ENCODE peak calls at places on chromosomes 7 and 10, in four cellular contexts. One of them, this sample, is unnamed.

GRCh38 chr10:78904196-78904595 is 164.6 kb upstream of the ZMIZ1 start:
- DNase-seq in bronchial epithelial cell: no peak
- DNase-seq in NCI-H1436: no peak
- DNase-seq in amniotic stem cell: no peak
- DNase-seq in this sample: no peak

GRCh38 chr10:7610017-7610416 is 56.7 kb downstream of the ITIH5 start:
- DNase-seq in bronchial epithelial cell: no peak
- DNase-seq in NCI-H1436: no peak
- DNase-seq in amniotic stem cell: no peak
- DNase-seq in this sample: no peak

GRCh38 chr10:50637003-50637579 is 13.3 kb upstream of the SGMS1 start:
- DNase-seq in bronchial epithelial cell: no peak
- DNase-seq in NCI-H1436: no peak
- DNase-seq in amniotic stem cell: no peak
- DNase-seq in this sample: no peak

GRCh38 chr7:74475243-74475986 is 21.7 kb downstream of the GTF2IRD1 start:
- DNase-seq in bronchial epithelial cell: no peak
- DNase-seq in NCI-H1436: peak; percentile 77
- DNase-seq in amniotic stem cell: no peak
- DNase-seq in this sample: no peak

GRCh38 chr10:71015674-71016073 is 127.3 kb upstream of the PCBD1 start:
- DNase-seq in bronchial epithelial cell: peak; percentile 19
- DNase-seq in NCI-H1436: no peak
- DNase-seq in amniotic stem cell: no peak
- DNase-seq in this sample: no peak

GRCh38 chr7:108234981-108235450 is 104.9 kb upstream of the LAMB4 start:
- DNase-seq in bronchial epithelial cell: no peak
- DNase-seq in NCI-H1436: no peak
- DNase-seq in amniotic stem cell: no peak
- DNase-seq in this sample: peak; percentile 23

GRCh38 chr7:118153551-118154177 is 30.3 kb upstream of the LSM8 start:
- DNase-seq in bronchial epithelial cell: peak; percentile 45
- DNase-seq in NCI-H1436: no peak
- DNase-seq in amniotic stem cell: no peak
- DNase-seq in this sample: peak; percentile 39

GRCh38 chr7:55052726-55053431 is 34.1 kb downstream of the EGFR start:
- DNase-seq in bronchial epithelial cell: peak; percentile 63
- DNase-seq in NCI-H1436: no peak
- DNase-seq in amniotic stem cell: no peak
- DNase-seq in this sample: no peak

GRCh38 chr10:124221356-124222297 is 128.2 kb upstream of the CHST15 start:
- DNase-seq in bronchial epithelial cell: peak; percentile 32
- DNase-seq in NCI-H1436: no peak
- DNase-seq in amniotic stem cell: no peak
- DNase-seq in this sample: peak; percentile 15

GRCh38 chr7:77352688-77353406 is 63.3 kb downstream of the GSAP start:
- DNase-seq in bronchial epithelial cell: no peak
- DNase-seq in NCI-H1436: no peak
- DNase-seq in amniotic stem cell: no peak
- DNase-seq in this sample: no peak

GRCh38 chr10:58704226-58705200 is 191.8 kb downstream of the BICC1 start:
- DNase-seq in bronchial epithelial cell: peak; percentile 37
- DNase-seq in NCI-H1436: no peak
- DNase-seq in amniotic stem cell: no peak
- DNase-seq in this sample: no peak

GRCh38 chr10:17109475-17110207 is 20.0 kb downstream of the CUBN start:
- DNase-seq in bronchial epithelial cell: peak; percentile 65
- DNase-seq in NCI-H1436: no peak
- DNase-seq in amniotic stem cell: peak; percentile 36
- DNase-seq in this sample: no peak

GRCh38 chr10:72013202-72013945 is 49.2 kb downstream of the CHST3 start:
- DNase-seq in bronchial epithelial cell: no peak
- DNase-seq in NCI-H1436: no peak
- DNase-seq in amniotic stem cell: no peak
- DNase-seq in this sample: no peak

GRCh38 chr10:9579110-9579705 is 1438.5 kb upstream of the CELF2 start:
- DNase-seq in bronchial epithelial cell: peak; percentile 51
- DNase-seq in NCI-H1436: no peak
- DNase-seq in amniotic stem cell: no peak
- DNase-seq in this sample: no peak

GRCh38 chr7:698515-699259 is 27.8 kb upstream of the DNAAF5 start:
- DNase-seq in bronchial epithelial cell: peak; percentile 12
- DNase-seq in NCI-H1436: no peak
- DNase-seq in amniotic stem cell: no peak
- DNase-seq in this sample: no peak

GRCh38 chr10:78274491-78274890 is 240.8 kb downstream of the RPS24 start:
- DNase-seq in bronchial epithelial cell: no peak
- DNase-seq in NCI-H1436: no peak
- DNase-seq in amniotic stem cell: no peak
- DNase-seq in this sample: no peak

GRCh38 chr7:66353547-66353946 is 148.4 kb downstream of the TPST1 start:
- DNase-seq in bronchial epithelial cell: peak; percentile 80
- DNase-seq in NCI-H1436: no peak
- DNase-seq in amniotic stem cell: no peak
- DNase-seq in this sample: peak; percentile 92

GRCh38 chr10:129863231-129863663 is 100.8 kb downstream of the EBF3 start:
- DNase-seq in bronchial epithelial cell: no peak
- DNase-seq in NCI-H1436: peak; percentile 67
- DNase-seq in amniotic stem cell: no peak
- DNase-seq in this sample: no peak

GRCh38 chr7:27602766-27603165 is 59.9 kb downstream of the HIBADH start:
- DNase-seq in bronchial epithelial cell: no peak
- DNase-seq in NCI-H1436: no peak
- DNase-seq in amniotic stem cell: no peak
- DNase-seq in this sample: no peak

GRCh38 chr7:118195837-118196474 is 12.0 kb downstream of the LSM8 start:
- DNase-seq in bronchial epithelial cell: peak; percentile 65
- DNase-seq in NCI-H1436: peak; percentile 40
- DNase-seq in amniotic stem cell: peak; percentile 36
- DNase-seq in this sample: peak; percentile 74

GRCh38 chr7:27605689-27606269 is 56.9 kb downstream of the HIBADH start:
- DNase-seq in bronchial epithelial cell: peak; percentile 40
- DNase-seq in NCI-H1436: no peak
- DNase-seq in amniotic stem cell: no peak
- DNase-seq in this sample: peak; percentile 17

GRCh38 chr7:122520961-122521555 is 177.9 kb downstream of the RNF133 start:
- DNase-seq in bronchial epithelial cell: no peak
- DNase-seq in NCI-H1436: peak; percentile 82
- DNase-seq in amniotic stem cell: no peak
- DNase-seq in this sample: no peak

GRCh38 chr10:111962951-111963350 is 220.6 kb downstream of the GPAM start:
- DNase-seq in bronchial epithelial cell: no peak
- DNase-seq in NCI-H1436: no peak
- DNase-seq in amniotic stem cell: no peak
- DNase-seq in this sample: no peak

GRCh38 chr7:2109936-2110585 is 122.7 kb downstream of the MAD1L1 start:
- DNase-seq in bronchial epithelial cell: peak; percentile 96
- DNase-seq in NCI-H1436: no peak
- DNase-seq in amniotic stem cell: peak; percentile 78
- DNase-seq in this sample: no peak

This sample was measured in cardiac muscle cell.